ENCODE peak calls at places on chromosomes 13 and 19, in five cellular contexts. L, D, N, X and U are unnamed samples.

GRCh38 chr13:113756441-113757097 is 2.5 kb upstream of the TMEM255B start:
- DNase-seq in L (no peak), D (peak), N (peak), X (no peak), U (no peak)

GRCh38 chr19:42440357-42441046 is 2.2 kb downstream of the CXCL17 start:
- DNase-seq in L (no peak), D (peak), N (peak), X (peak), U (no peak)

GRCh38 chr13:66222926-66223325 is 1007.2 kb downstream of the PCDH9 start:
- DNase-seq in L (no peak), D (no peak), N (no peak), X (no peak), U (no peak)

GRCh38 chr19:1663854-1664253 is 11.4 kb upstream of the TCF3 start:
- DNase-seq in L (no peak), D (no peak), N (no peak), X (no peak), U (no peak)

GRCh38 chr13:42807866-42808265 is 26.5 kb downstream of the FAM216B start:
- DNase-seq in L (no peak), D (peak), N (peak), X (peak), U (no peak)

GRCh38 chr19:5397804-5398692 is 57.2 kb upstream of the ZNRF4 start:
- DNase-seq in L (no peak), D (no peak), N (no peak), X (peak), U (no peak)

GRCh38 chr13:113881614-113882265 is 17.9 kb upstream of the GAS6 start:
- DNase-seq in L (no peak), D (no peak), N (peak), X (no peak), U (no peak)

GRCh38 chr19:10011974-10012373 is 1.3 kb upstream of the RDH8 start:
- DNase-seq in L (no peak), D (no peak), N (no peak), X (no peak), U (no peak)

GRCh38 chr19:38388310-38389100 is at the start of gene SPRED3:
- DNase-seq in L (no peak), D (peak), N (no peak), X (peak), U (no peak)

GRCh38 chr13:24630851-24631341 is 49.3 kb upstream of the ATP12A start:
- DNase-seq in L (no peak), D (peak), N (peak), X (no peak), U (no peak)

GRCh38 chr19:19628499-19629134 is 597 bp upstream of the LPAR2 start:
- DNase-seq in L (no peak), D (peak), N (peak), X (peak), U (no peak)

GRCh38 chr13:31200636-31200970 is 828 bp downstream of the B3GLCT start:
- DNase-seq in L (no peak), D (no peak), N (no peak), X (no peak), U (no peak)

GRCh38 chr13:35389535-35389934 is 87.0 kb downstream of the MAB21L1 start:
- DNase-seq in L (no peak), D (no peak), N (no peak), X (no peak), U (no peak)

GRCh38 chr19:19900124-19900523 is 622 bp upstream of the ZNF93 start:
- DNase-seq in L (peak), D (no peak), N (peak), X (peak), U (no peak)

GRCh38 chr13:112885782-112886268 is 83.2 kb upstream of the MCF2L start:
- DNase-seq in L (peak), D (no peak), N (peak), X (peak), U (peak)

GRCh38 chr13:30736461-30736860 is 1.1 kb downstream of the ALOX5AP start:
- DNase-seq in L (no peak), D (no peak), N (no peak), X (no peak), U (no peak)

GRCh38 chr19:49890349-49891311 is 6.1 kb downstream of the IL4I1 start:
- DNase-seq in L (no peak), D (no peak), N (peak), X (no peak), U (no peak)

GRCh38 chr13:35699181-35699580 is 222.7 kb upstream of the MAB21L1 start:
- DNase-seq in L (no peak), D (no peak), N (no peak), X (peak), U (no peak)

GRCh38 chr13:111210082-111210481 is 95.0 kb downstream of the ARHGEF7 start:
- DNase-seq in L (no peak), D (no peak), N (no peak), X (no peak), U (no peak)

GRCh38 chr13:77310161-77310560 is 16.7 kb downstream of the MYCBP2 start:
- DNase-seq in L (no peak), D (no peak), N (no peak), X (no peak), U (no peak)

GRCh38 chr13:109516196-109516595 is 270.2 kb downstream of the IRS2 start:
- DNase-seq in L (no peak), D (no peak), N (no peak), X (no peak), U (no peak)

GRCh38 chr13:102566513-102566912 is 30.3 kb upstream of the TPP2 start:
- DNase-seq in L (no peak), D (no peak), N (no peak), X (no peak), U (no peak)

GRCh38 chr13:46385946-46386345 is 1.1 kb downstream of the RUBCNL start:
- DNase-seq in L (no peak), D (no peak), N (no peak), X (no peak), U (no peak)

GRCh38 chr19:54324071-54324470 is 11.1 kb upstream of the LILRA5 start:
- DNase-seq in L (no peak), D (no peak), N (no peak), X (no peak), U (no peak)
- TF ChIP-seq CTCF in L (no peak), D (no peak), N (no peak), X (no peak), U (no peak)

GRCh38 chr19:28831464-28831863 is 381.5 kb downstream of the UQCRFS1 start:
- DNase-seq in L (no peak), D (no peak), N (no peak), X (no peak), U (no peak)
- TF ChIP-seq CTCF in L (no peak), D (no peak), N (no peak), X (no peak), U (no peak)

GRCh38 chr13:89407357-89407756 is 1736.2 kb downstream of the SLITRK5 start:
- DNase-seq in L (no peak), D (no peak), N (peak), X (no peak), U (no peak)
- TF ChIP-seq CTCF in L (no peak), D (no peak), N (no peak), X (no peak), U (no peak)

DNA sequence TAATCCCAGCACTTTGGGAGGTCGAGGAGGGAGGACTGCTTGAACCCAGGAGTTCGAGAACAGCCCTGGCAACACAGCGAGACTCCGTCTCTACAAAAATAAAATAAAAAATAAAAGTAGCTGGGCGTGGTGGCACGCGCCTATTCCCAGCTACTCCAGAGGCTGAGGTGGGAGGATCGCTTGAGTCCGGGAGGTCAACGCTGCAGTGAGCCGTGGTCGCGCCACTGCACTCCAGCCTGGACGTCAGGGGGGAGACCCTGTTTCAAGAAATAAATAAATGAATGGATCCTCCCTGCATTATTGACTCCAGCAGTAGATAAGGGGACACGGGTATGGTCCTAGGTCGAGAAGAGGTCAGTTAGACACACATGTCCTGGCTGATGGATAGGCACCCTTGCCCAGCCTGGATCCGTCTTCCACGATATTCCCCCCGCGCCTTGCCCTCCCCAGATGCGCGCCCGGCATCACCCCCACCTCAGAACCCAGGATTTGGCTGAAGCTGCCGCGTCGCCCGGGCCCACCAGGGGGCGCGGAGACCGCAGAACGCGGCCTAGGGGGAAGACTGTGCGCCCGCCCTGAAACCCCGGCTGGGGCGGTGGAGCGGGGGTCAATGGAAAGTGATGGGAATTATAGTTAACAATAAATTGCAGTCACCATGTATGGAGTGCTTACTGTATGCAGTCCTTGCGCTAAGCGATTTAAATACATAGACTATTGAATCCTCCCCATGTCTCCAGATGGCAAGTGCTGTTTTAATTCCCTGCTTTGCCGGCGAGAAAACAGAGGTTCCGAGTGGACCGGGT is 2.1 kb upstream of the HOOK2 start:
- DNase-seq in L (no peak), D (peak), N (no peak), X (peak), U (no peak)
- TF ChIP-seq CTCF in L (peak), D (peak), N (peak), X (peak), U (peak)

DNA sequence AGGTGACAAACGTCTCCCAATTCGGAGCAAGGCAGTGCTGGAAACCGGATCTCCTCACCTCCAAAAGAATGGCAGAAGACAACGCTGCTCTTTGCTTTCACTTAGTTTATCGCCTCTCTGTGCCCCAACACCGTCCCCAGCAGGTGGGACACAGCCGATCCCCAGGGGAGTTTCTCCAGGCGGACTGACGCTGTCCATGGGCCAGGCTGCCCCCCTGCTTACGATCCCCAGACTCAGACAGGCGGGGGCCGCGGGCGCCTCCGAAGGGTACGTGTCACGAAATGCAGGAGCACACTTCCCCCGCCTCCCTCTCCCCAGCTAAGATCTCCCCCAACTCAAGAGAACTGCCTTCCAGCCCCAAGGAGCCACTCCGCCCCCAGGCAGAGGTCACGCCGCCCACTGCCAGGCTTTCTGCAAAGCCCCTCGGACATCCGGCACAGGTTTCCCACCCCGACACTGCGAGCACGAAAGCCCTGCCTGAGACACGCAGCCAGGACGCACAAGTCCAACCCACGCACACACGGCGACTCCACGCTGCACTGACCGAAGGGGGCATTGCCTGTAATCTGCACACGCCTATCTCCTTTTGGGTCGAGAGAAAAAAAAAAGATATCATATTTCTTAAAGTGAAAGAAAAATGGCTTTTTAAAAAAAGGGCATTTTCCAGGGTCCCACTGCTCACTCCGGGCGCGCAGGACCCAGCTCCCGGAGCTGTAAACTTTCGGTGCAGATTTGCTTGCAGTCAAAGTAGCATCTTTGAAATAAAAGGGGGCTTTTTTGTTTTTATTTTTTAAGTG is 1.9 kb downstream of the SPRY2 start:
- DNase-seq in L (no peak), D (peak), N (peak), X (peak), U (peak)
- TF ChIP-seq CTCF in L (no peak), D (no peak), N (peak), X (peak), U (peak)

DNA sequence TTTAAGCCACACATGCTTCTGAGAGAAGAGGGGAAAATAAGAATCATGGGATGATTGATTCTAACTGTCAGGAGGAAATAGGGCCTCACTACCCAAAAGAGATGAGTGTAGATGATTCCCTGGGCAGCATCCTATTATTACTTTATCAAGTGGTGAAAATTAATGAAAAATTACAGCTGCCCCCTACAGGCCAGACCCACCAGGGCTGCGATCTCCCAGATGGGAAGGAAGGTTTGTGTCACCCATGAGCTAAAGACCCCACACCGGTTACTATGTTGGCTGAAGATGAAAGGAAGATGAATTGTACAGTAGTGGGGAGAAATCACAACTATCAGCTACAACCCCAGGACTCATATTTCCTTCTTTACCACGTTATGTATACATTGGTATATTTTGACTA is 49.5 kb downstream of the RFC3 start:
- DNase-seq in L (no peak), D (no peak), N (no peak), X (no peak), U (no peak)
- TF ChIP-seq CTCF in L (no peak), D (no peak), N (no peak), X (no peak), U (no peak)

GRCh38 chr13:67223742-67224141 is 6.4 kb downstream of the PCDH9 start:
- DNase-seq in L (no peak), D (no peak), N (peak), X (no peak), U (no peak)

GRCh38 chr13:67226686-67227085 is 3.5 kb downstream of the PCDH9 start:
- DNase-seq in L (no peak), D (no peak), N (no peak), X (no peak), U (no peak)

GRCh38 chr13:67227131-67227983 is 2.8 kb downstream of the PCDH9 start:
- DNase-seq in L (no peak), D (no peak), N (no peak), X (no peak), U (no peak)

GRCh38 chr13:67224148-67224846 is 5.8 kb downstream of the PCDH9 start:
- DNase-seq in L (no peak), D (peak), N (peak), X (peak), U (peak)

GRCh38 chr13:67225252-67226159 is 4.6 kb downstream of the PCDH9 start:
- DNase-seq in L (no peak), D (no peak), N (no peak), X (no peak), U (no peak)
- TF ChIP-seq CTCF in L (no peak), D (no peak), N (no peak), X (no peak), U (no peak)

GRCh38 chr19:18571564-18572344 is at the start of gene UBA52:
- DNase-seq in L (peak), D (peak), N (peak), X (peak), U (peak)
- TF ChIP-seq CTCF in L (no peak), D (no peak), N (no peak), X (no peak), U (no peak)

GRCh38 chr13:73544175-73544574 is 485.4 kb downstream of the KLF5 start:
- DNase-seq in L (no peak), D (no peak), N (no peak), X (no peak), U (no peak)
- TF ChIP-seq CTCF in L (no peak), D (peak), N (peak), X (no peak), U (no peak)